ENCODE peak calls at places on chromosomes 3 and 15, in seven cellular contexts. N is left cardiac atrium, B is NCI-H2029, Y is kidney tubule cell, R is heart left ventricle, M is memory B cell, P is ELR. U is an unnamed sample.

GRCh38 chr3:183188895-183189462 is 26.4 kb upstream of the LAMP3 start:
- DNase-seq in N (no peak), B (no peak), Y (peak; percentile 16), R (no peak), M (no peak), P (peak; percentile 41), U (no peak)

GRCh38 chr3:112390783-112391641 is 58.1 kb downstream of the CD200 start:
- DNase-seq in N (no peak), B (no peak), Y (peak; percentile 96), R (no peak), M (no peak), P (peak; percentile 92), U (peak; percentile 99)

GRCh38 chr3:135456182-135456790 is 509.2 kb upstream of the PPP2R3A start:
- DNase-seq in N (no peak), B (no peak), Y (no peak), R (no peak), M (no peak), P (no peak), U (no peak)

GRCh38 chr3:123034120-123034519 is 6.6 kb upstream of the SEMA5B start:
- DNase-seq in N (no peak), B (no peak), Y (no peak), R (no peak), M (no peak), P (no peak), U (no peak)

GRCh38 chr3:19399356-19399755 is 251.0 kb downstream of the KCNH8 start:
- DNase-seq in N (no peak), B (no peak), Y (peak; percentile 49), R (no peak), M (no peak), P (no peak), U (no peak)

GRCh38 chr3:165339753-165340152 is 143.6 kb upstream of the SLITRK3 start:
- DNase-seq in N (no peak), B (peak; percentile 30), Y (peak; percentile 42), R (no peak), M (no peak), P (peak; percentile 54), U (peak; percentile 5)

GRCh38 chr15:25439456-25439836 is 622 bp upstream of the UBE3A start:
- DNase-seq in N (no peak), B (no peak), Y (peak; percentile 47), R (no peak), M (no peak), P (peak; percentile 47), U (no peak)

GRCh38 chr15:85099195-85099803 is 117.6 kb downstream of the PDE8A start:
- DNase-seq in N (no peak), B (no peak), Y (no peak), R (no peak), M (no peak), P (no peak), U (no peak)

GRCh38 chr3:39414421-39414907 is 7.9 kb downstream of the RPSA start:
- DNase-seq in N (no peak), B (peak; percentile 10), Y (peak; percentile 37), R (no peak), M (no peak), P (peak; percentile 48), U (no peak)

GRCh38 chr3:195271859-195272243 is 892 bp upstream of the XXYLT1 start:
- DNase-seq in N (no peak), B (no peak), Y (no peak), R (no peak), M (no peak), P (no peak), U (no peak)

GRCh38 chr3:58176827-58177489 is 33.8 kb downstream of the DNASE1L3 start:
- DNase-seq in N (no peak), B (no peak), Y (peak; percentile 39), R (no peak), M (no peak), P (peak; percentile 32), U (no peak)

GRCh38 chr15:77456746-77457618 is 36.3 kb downstream of the HMG20A start:
- DNase-seq in N (no peak), B (no peak), Y (peak; percentile 68), R (no peak), M (no peak), P (no peak), U (no peak)

GRCh38 chr15:101506491-101506890 is 17.0 kb upstream of the PCSK6 start:
- DNase-seq in N (no peak), B (no peak), Y (no peak), R (no peak), M (no peak), P (no peak), U (no peak)

GRCh38 chr3:8996216-8996615 is 32.9 kb upstream of the RAD18 start:
- DNase-seq in N (no peak), B (no peak), Y (no peak), R (no peak), M (no peak), P (no peak), U (no peak)

GRCh38 chr3:34260266-34260990 is 462.0 kb downstream of the PDCD6IP start:
- DNase-seq in N (peak; percentile 56), B (peak; percentile 39), Y (peak; percentile 60), R (no peak), M (no peak), P (peak; percentile 23), U (peak; percentile 21)

GRCh38 chr15:74988007-74988800 is 7.2 kb upstream of the SCAMP5 start:
- DNase-seq in N (no peak), B (peak; percentile 17), Y (peak; percentile 72), R (no peak), M (no peak), P (peak; percentile 65), U (peak; percentile 62)

GRCh38 chr3:38119248-38119544 is 17.7 kb downstream of the ACAA1 start:
- DNase-seq in N (no peak), B (no peak), Y (no peak), R (no peak), M (no peak), P (no peak), U (no peak)

GRCh38 chr15:72835289-72835890 is 51.8 kb upstream of the ADPGK start:
- DNase-seq in N (no peak), B (no peak), Y (no peak), R (no peak), M (no peak), P (peak; percentile 6), U (no peak)

GRCh38 chr3:153215497-153215896 is 53.5 kb downstream of the RAP2B start:
- DNase-seq in N (no peak), B (no peak), Y (no peak), R (no peak), M (no peak), P (no peak), U (no peak)

GRCh38 chr3:140896997-140897396 is 44.6 kb upstream of the SLC25A36 start:
- DNase-seq in N (no peak), B (no peak), Y (no peak), R (no peak), M (no peak), P (no peak), U (no peak)

GRCh38 chr15:83372434-83372873 is 74.7 kb upstream of the SH3GL3 start:
- DNase-seq in N (no peak), B (no peak), Y (peak; percentile 80), R (no peak), M (no peak), P (peak; percentile 18), U (peak; percentile 95)

GRCh38 chr3:116946376-116946775 is 236.8 kb downstream of the TUSC7 start:
- DNase-seq in N (no peak), B (no peak), Y (no peak), R (no peak), M (no peak), P (no peak), U (no peak)

GRCh38 chr3:43155464-43156121 is 49.7 kb upstream of the POMGNT2 start:
- DNase-seq in N (peak; percentile 71), B (no peak), Y (peak; percentile 81), R (peak; percentile 66), M (no peak), P (peak; percentile 86), U (peak; percentile 67)

GRCh38 chr15:87764461-87765236 is 491.9 kb downstream of the NTRK3 start:
- DNase-seq in N (no peak), B (no peak), Y (peak; percentile 96), R (no peak), M (no peak), P (peak; percentile 86), U (peak; percentile 98)

GRCh38 chr3:106640353-106640752 is 736.9 kb upstream of the CCDC54 start:
- DNase-seq in N (no peak), B (no peak), Y (no peak), R (no peak), M (no peak), P (no peak), U (no peak)

GRCh38 chr3:69219101-69219708 is 96.8 kb upstream of the LMOD3 start:
- DNase-seq in N (no peak), B (no peak), Y (peak; percentile 14), R (no peak), M (no peak), P (peak; percentile 13), U (no peak)

GRCh38 chr3:49397470-49397869 is 14.3 kb downstream of the RHOA start:
- DNase-seq in N (no peak), B (no peak), Y (no peak), R (no peak), M (no peak), P (peak; percentile 34), U (no peak)

GRCh38 chr3:100665230-100665629 is 44.1 kb upstream of the TFG start:
- DNase-seq in N (no peak), B (no peak), Y (no peak), R (no peak), M (no peak), P (peak; percentile 3), U (no peak)

U was measured in NCI-H226.